ENCODE peak calls at places on chromosomes 2 and 18, in ten cellular contexts. K is fibroblast of lung, J is mesendoderm, D is tibial nerve, O is IMR-90, S is MM.1S, F is astrocyte of the cerebellum, C is astrocyte of the spinal cord, A is aorta, W is tibial artery. I is an unnamed sample.
A peak's percentile ranks its signal among the peaks of the same experiment; 100 is the strongest.

GRCh38 chr2:17821535-17822451 is 5.5 kb downstream of the MSGN1 start:
- DNase-seq in W (no peak), A (no peak), K (no peak), O (no peak), D (no peak), S (no peak), J (peak; percentile 44), C (no peak), F (no peak), I (no peak)

GRCh38 chr2:36478999-36479398 is 119.0 kb downstream of the FEZ2 start:
- DNase-seq in J (no peak), F (no peak), O (no peak), A (no peak), S (peak; percentile 44), C (no peak), K (no peak), W (no peak), D (no peak), I (no peak)

GRCh38 chr2:233915133-233915532 is 2.0 kb upstream of the TRPM8 start:
- DNase-seq in C (no peak), D (no peak), W (no peak), K (no peak), O (peak; percentile 3), S (peak; percentile 20), J (peak; percentile 13), F (no peak), A (no peak), I (no peak)

GRCh38 chr18:36724591-36725001 is 104.2 kb downstream of the TPGS2 start:
- DNase-seq in W (peak; percentile 79), J (no peak), F (no peak), S (no peak), C (peak; percentile 21), A (peak; percentile 64), D (no peak), O (peak; percentile 34), K (no peak), I (no peak)

GRCh38 chr18:1149709-1150108 is 245.0 kb downstream of the ADCYAP1 start:
- DNase-seq in J (no peak), W (no peak), S (no peak), D (no peak), A (no peak), C (no peak), O (no peak), F (no peak), K (no peak), I (no peak)

GRCh38 chr18:36412778-36413177 is 115.3 kb downstream of the FHOD3 start:
- DNase-seq in D (no peak), J (peak; percentile 68), A (no peak), O (no peak), C (peak; percentile 29), F (peak; percentile 8), W (no peak), S (peak; percentile 33), K (no peak), I (no peak)

GRCh38 chr18:55878224-55878623 is 290.2 kb upstream of the TCF4 start:
- DNase-seq in W (no peak), S (no peak), C (peak; percentile 17), K (no peak), J (no peak), O (peak; percentile 58), A (no peak), F (no peak), D (no peak), I (no peak)

GRCh38 chr18:79528846-79529245 is 133.1 kb downstream of the NFATC1 start:
- DNase-seq in D (peak; percentile 59), C (peak; percentile 76), W (peak; percentile 75), S (peak; percentile 19), K (peak; percentile 65), J (peak; percentile 72), A (peak; percentile 60), O (peak; percentile 64), F (peak; percentile 62), I (peak; percentile 14)

GRCh38 chr2:150997702-150998480 is 263.8 kb downstream of the RBM43 start:
- DNase-seq in A (no peak), F (no peak), D (no peak), S (no peak), C (no peak), J (no peak), W (no peak), K (peak; percentile 46), O (no peak), I (peak; percentile 82)

GRCh38 chr2:118089015-118089800 is 937 bp downstream of the INSIG2 start:
- DNase-seq in C (peak; percentile 51), A (no peak), D (no peak), J (peak; percentile 27), K (peak; percentile 49), O (peak; percentile 58), S (peak; percentile 61), F (peak; percentile 9), W (no peak), I (no peak)

GRCh38 chr2:147045113-147045512 is 799.7 kb upstream of the ACVR2A start:
- DNase-seq in D (peak; percentile 20), J (peak; percentile 72), W (no peak), A (no peak), O (peak; percentile 22), F (peak; percentile 28), S (peak; percentile 49), C (peak; percentile 57), K (peak; percentile 62), I (no peak)

GRCh38 chr2:69943000-69943840 is 18.2 kb downstream of the ASPRV1 start:
- DNase-seq in O (no peak), D (no peak), S (no peak), F (peak; percentile 42), J (no peak), A (no peak), W (no peak), K (no peak), C (no peak), I (no peak)

GRCh38 chr2:6812857-6813530 is 52.7 kb downstream of the CMPK2 start:
- DNase-seq in F (no peak), C (no peak), A (no peak), D (no peak), K (no peak), O (no peak), J (no peak), W (no peak), S (no peak), I (no peak)

DNA sequence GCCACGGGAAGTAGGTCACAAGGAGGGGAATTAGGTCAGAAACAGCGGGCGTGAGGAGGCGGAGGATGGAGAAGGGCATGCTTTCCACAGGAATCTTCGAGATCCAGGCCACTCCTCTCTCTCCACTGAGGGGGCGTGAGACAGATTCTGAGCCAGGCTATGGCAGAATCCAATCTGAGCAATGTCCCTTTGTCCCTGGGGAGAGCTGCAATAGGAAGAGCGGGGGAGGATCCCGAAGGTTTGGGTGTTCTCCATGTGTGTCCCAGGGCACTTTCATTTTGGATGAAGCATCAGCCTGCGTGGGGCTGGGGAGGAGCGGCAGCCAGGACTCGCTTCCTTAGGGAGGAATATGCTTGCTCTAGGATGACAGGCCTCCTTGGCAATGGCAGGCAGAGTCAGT is 84.0 kb downstream of the LIPG start:
- DNase-seq in A (peak; percentile 58), C (no peak), K (peak; percentile 69), F (no peak), O (peak; percentile 43), W (peak; percentile 78), D (peak; percentile 23), J (peak; percentile 48), S (no peak), I (no peak)
- H3K4me3 ChIP-seq in A (no peak overlapping the region), C (no peak overlapping the region), K (no peak overlapping the region), F (no peak overlapping the region), O (no peak overlapping the region), W (peak overlapping the region; percentile 30), D (no peak overlapping the region), J (no peak overlapping the region), S (no peak overlapping the region), I (peak overlapping the region; percentile 22)

DNA sequence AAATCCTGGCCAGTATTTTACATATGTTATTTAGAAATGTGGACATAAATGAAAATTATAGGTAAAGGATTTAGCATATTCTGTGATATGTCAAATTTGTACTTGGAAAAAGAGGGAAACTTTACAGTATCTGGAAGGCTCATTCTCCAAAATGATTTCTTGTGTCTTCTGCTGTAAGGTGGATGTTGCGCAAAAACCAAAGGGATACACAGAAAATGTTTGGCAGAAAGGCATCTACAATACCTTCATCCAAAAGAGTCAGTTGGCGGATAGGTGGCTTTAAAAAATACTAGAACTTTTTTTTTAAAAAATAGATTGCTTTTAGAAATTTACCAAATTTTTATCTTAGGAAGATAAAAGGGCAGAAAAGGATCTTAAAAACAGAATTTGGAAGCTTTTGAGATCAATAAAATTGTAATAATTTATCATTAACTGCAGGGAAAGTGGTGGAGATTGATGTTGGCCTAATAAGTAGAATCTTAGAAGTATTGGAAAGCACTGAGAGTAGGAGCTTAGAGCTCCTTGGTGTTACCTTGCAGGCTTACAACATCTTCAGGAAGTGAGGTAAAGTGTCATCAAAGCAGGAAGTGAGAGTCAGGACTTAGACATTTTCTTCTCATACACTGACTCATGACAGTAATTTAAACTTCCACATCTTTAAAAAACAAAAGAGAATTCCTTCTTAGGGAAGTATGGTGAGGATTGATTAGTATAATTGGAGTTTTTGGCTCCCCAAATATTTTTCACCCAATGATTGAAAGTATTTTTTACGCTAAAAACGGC is 2.1 kb downstream of the NABP1 start:
- DNase-seq in J (peak; percentile 73), K (peak; percentile 64), C (peak; percentile 74), O (peak; percentile 93), S (peak; percentile 74), W (no peak), D (no peak), F (no peak), A (no peak), I (no peak)
- H3K4me3 ChIP-seq in J (no peak overlapping the region), K (peak overlapping the region; percentile 76), C (peak overlapping the region; percentile 83), O (peak overlapping the region; percentile 73), S (peak overlapping the region; percentile 88), W (no peak overlapping the region), D (peak overlapping the region; percentile 76), F (peak overlapping the region; percentile 78), A (no peak overlapping the region), I (peak overlapping the region; percentile 82)

DNA sequence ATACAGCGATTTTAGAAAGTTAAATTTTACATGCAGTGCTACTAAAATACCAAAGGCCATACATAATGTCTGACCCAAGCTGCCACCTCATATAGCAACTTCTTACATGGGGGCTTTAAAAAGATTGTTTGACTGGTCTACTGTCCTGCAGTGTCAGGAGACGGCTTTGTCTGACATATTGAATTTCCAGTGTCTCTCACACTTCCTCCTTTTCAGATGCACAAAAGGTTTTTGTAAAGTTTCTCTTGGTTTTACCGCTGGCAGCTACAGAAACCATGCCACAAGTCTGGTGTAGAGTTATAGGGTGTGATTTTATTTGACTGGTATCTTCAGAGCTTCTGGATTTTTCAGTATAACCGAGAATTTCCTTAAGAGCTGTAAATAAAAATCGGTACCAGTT is 1.1 kb upstream of the ASAP2 start:
- DNase-seq in A (no peak), J (no peak), F (no peak), S (no peak), K (no peak), W (no peak), O (no peak), C (no peak), D (no peak), I (no peak)
- H3K4me3 ChIP-seq in A (peak overlapping the region; percentile 87), J (no peak overlapping the region), F (peak overlapping the region; percentile 57), S (peak overlapping the region; percentile 68), K (peak overlapping the region; percentile 59), W (peak overlapping the region; percentile 95), O (no peak overlapping the region), C (no peak overlapping the region), D (no peak overlapping the region), I (peak overlapping the region; percentile 43)

GRCh38 chr2:211609127-211609526 is 929.5 kb downstream of the ERBB4 start:
- DNase-seq in F (no peak), O (no peak), D (no peak), W (no peak), A (no peak), C (no peak), S (no peak), J (peak; percentile 66), K (no peak), I (no peak)

GRCh38 chr2:211611621-211612020 is 927.0 kb downstream of the ERBB4 start:
- DNase-seq in D (no peak), W (no peak), C (no peak), A (no peak), K (no peak), F (no peak), S (no peak), O (no peak), J (no peak), I (no peak)

GRCh38 chr2:211611061-211611518 is 927.5 kb downstream of the ERBB4 start:
- DNase-seq in C (no peak), O (no peak), F (no peak), W (no peak), S (no peak), J (no peak), K (no peak), D (no peak), A (no peak), I (peak; percentile 0)
- H3K4me3 ChIP-seq in C (no peak overlapping the region), O (no peak overlapping the region), F (no peak overlapping the region), W (no peak overlapping the region), S (no peak overlapping the region), J (no peak overlapping the region), K (no peak overlapping the region), D (no peak overlapping the region), A (no peak overlapping the region), I (peak overlapping the region; percentile 42)